ENCODE peak calls at places on chromosome 5, in eight cellular contexts. S is effector memory CD4-positive, alpha-beta T cell; Z is anterior cingulate cortex; M is T-helper 2 cell; R is HS-5; L is NCI-H510A treated with DMSO at 0.1 percent for 48 hours; D is ELR; A is GM04504. J is an unnamed sample.
A peak's percentile ranks its signal among the peaks of the same experiment; 100 is the strongest.

GRCh38 chr5:134506054-134507039 is 19.1 kb upstream of the JADE2 start:
- DNase-seq in M (no peak), L (peak; percentile 61), Z (no peak), R (no peak), S (no peak), A (no peak), D (peak; percentile 43), J (no peak)

GRCh38 chr5:124059200-124059599 is 547.2 kb downstream of the CSNK1G3 start:
- DNase-seq in M (no peak), D (no peak), Z (no peak), S (no peak), L (no peak), R (peak; percentile 15), A (no peak), J (no peak)

GRCh38 chr5:68565427-68565826 is 349.9 kb downstream of the PIK3R1 start:
- DNase-seq in M (no peak), A (no peak), L (no peak), D (no peak), R (no peak), S (no peak), Z (no peak), J (no peak)

GRCh38 chr5:176548967-176549444 is at the start of gene CDHR2:
- DNase-seq in L (no peak), M (no peak), R (no peak), D (no peak), A (no peak), S (no peak), Z (no peak), J (no peak)

GRCh38 chr5:180591249-180591887 is at the start of gene SCGB3A1:
- DNase-seq in L (no peak), A (no peak), M (no peak), S (no peak), R (no peak), Z (no peak), D (no peak), J (no peak)

GRCh38 chr5:79436821-79437220 is 77.1 kb downstream of the HOMER1 start:
- DNase-seq in A (no peak), D (peak; percentile 54), M (no peak), R (peak; percentile 5), Z (no peak), L (no peak), S (no peak), J (no peak)

GRCh38 chr5:116063950-116064349 is 20.9 kb upstream of the COMMD10 start:
- DNase-seq in D (peak; percentile 14), S (no peak), M (no peak), A (no peak), R (no peak), Z (no peak), L (no peak), J (no peak)

GRCh38 chr5:180090098-180090768 is 18.7 kb upstream of the RNF130 start:
- DNase-seq in Z (no peak), R (no peak), M (peak; percentile 70), D (peak; percentile 52), L (no peak), A (peak; percentile 36), S (peak; percentile 59), J (no peak)

GRCh38 chr5:143679777-143680176 is 132.2 kb upstream of the HMHB1 start:
- DNase-seq in M (no peak), R (peak; percentile 30), S (no peak), D (peak; percentile 74), L (no peak), Z (no peak), A (no peak), J (no peak)

GRCh38 chr5:55897905-55898304 is 46.7 kb downstream of the IL31RA start:
- DNase-seq in S (no peak), R (peak; percentile 93), Z (no peak), M (no peak), A (peak; percentile 97), L (no peak), D (peak; percentile 59), J (no peak)

GRCh38 chr5:178238313-178238635 is 5.7 kb upstream of the PHYKPL start:
- DNase-seq in Z (no peak), L (no peak), A (no peak), M (no peak), S (no peak), D (no peak), R (no peak), J (no peak)

GRCh38 chr5:39355324-39355723 is 9.0 kb downstream of the C9 start:
- DNase-seq in Z (no peak), D (peak; percentile 41), L (no peak), R (no peak), M (no peak), A (no peak), S (no peak), J (no peak)

GRCh38 chr5:31270396-31270795 is 76.9 kb downstream of the CDH6 start:
- DNase-seq in M (no peak), R (no peak), A (no peak), D (peak; percentile 29), L (peak; percentile 24), Z (no peak), S (no peak), J (no peak)

GRCh38 chr5:127664082-127664481 is 15.2 kb downstream of the CTXN3 start:
- DNase-seq in L (no peak), S (no peak), M (no peak), R (no peak), Z (no peak), A (no peak), D (no peak), J (no peak)

GRCh38 chr5:108238936-108239887 is 142.7 kb downstream of the FBXL17 start:
- DNase-seq in R (no peak), Z (no peak), S (no peak), D (no peak), A (no peak), M (no peak), L (no peak), J (peak; percentile 1)

GRCh38 chr5:135356522-135357318 is 42.3 kb downstream of the MACROH2A1 start:
- DNase-seq in D (no peak), R (no peak), M (no peak), A (peak; percentile 46), S (no peak), L (no peak), Z (no peak), J (no peak)

GRCh38 chr5:4255441-4255840 is 659.8 kb downstream of the IRX1 start:
- DNase-seq in S (no peak), M (no peak), Z (no peak), D (no peak), R (no peak), L (no peak), A (no peak), J (no peak)

GRCh38 chr5:146813748-146814147 is 64.8 kb downstream of the PPP2R2B start:
- DNase-seq in D (no peak), R (no peak), Z (no peak), A (no peak), L (no peak), M (no peak), S (no peak), J (no peak)

GRCh38 chr5:164360589-164360988 is 855.2 kb downstream of the MAT2B start:
- DNase-seq in A (no peak), M (no peak), D (peak; percentile 31), S (no peak), R (no peak), L (no peak), Z (no peak), J (no peak)

GRCh38 chr5:175642998-175643397 is 14.9 kb upstream of the HRH2 start:
- DNase-seq in M (no peak), R (no peak), S (no peak), D (no peak), Z (no peak), L (no peak), A (no peak), J (no peak)

GRCh38 chr5:56200856-56201638 is 32.1 kb downstream of the ANKRD55 start:
- DNase-seq in M (peak; percentile 38), S (peak; percentile 9), A (peak; percentile 46), R (peak; percentile 53), Z (no peak), D (peak; percentile 86), L (peak; percentile 69), J (peak; percentile 17)

GRCh38 chr5:154370730-154371334 is 75.0 kb upstream of the SAP30L start:
- DNase-seq in M (no peak), R (no peak), Z (no peak), L (no peak), A (no peak), S (no peak), D (no peak), J (no peak)

GRCh38 chr5:145936401-145937131 is at the start of gene SH3RF2:
- DNase-seq in M (peak; percentile 4), R (no peak), L (peak; percentile 47), A (no peak), Z (no peak), S (no peak), D (peak; percentile 89), J (no peak)

GRCh38 chr5:134552301-134552700 is 26.8 kb downstream of the JADE2 start:
- DNase-seq in S (no peak), A (no peak), M (no peak), Z (no peak), L (no peak), D (peak; percentile 95), R (peak; percentile 93), J (no peak)

GRCh38 chr5:79759436-79759835 is 69.8 kb downstream of the CMYA5 start:
- DNase-seq in S (no peak), M (no peak), D (peak; percentile 58), R (peak; percentile 41), A (peak; percentile 77), L (no peak), Z (no peak), J (no peak)

GRCh38 chr5:134494780-134495179 is 30.7 kb upstream of the JADE2 start:
- DNase-seq in L (no peak), M (no peak), S (no peak), A (no peak), D (no peak), Z (no peak), R (no peak), J (no peak)

GRCh38 chr5:83476470-83476817 is 4.9 kb downstream of the VCAN start:
- DNase-seq in L (no peak), D (no peak), A (no peak), M (no peak), Z (no peak), R (no peak), S (no peak), J (no peak)

GRCh38 chr5:73909474-73909873 is 283.5 kb downstream of the ARHGEF28 start:
- DNase-seq in Z (no peak), R (no peak), A (no peak), D (no peak), L (no peak), S (no peak), M (no peak), J (no peak)

GRCh38 chr5:116759860-116760644 is 185.4 kb upstream of the SEMA6A start:
- DNase-seq in Z (no peak), A (no peak), M (no peak), L (no peak), S (no peak), D (no peak), R (no peak), J (no peak)

GRCh38 chr5:55578771-55579170 is 44.0 kb upstream of the PLPP1 start:
- DNase-seq in S (no peak), A (no peak), R (no peak), D (no peak), M (no peak), L (no peak), Z (no peak), J (no peak)

GRCh38 chr5:54570923-54571322 is 53.4 kb downstream of the SNX18 start:
- DNase-seq in Z (no peak), R (no peak), D (no peak), S (no peak), A (no peak), M (no peak), L (no peak), J (no peak)

GRCh38 chr5:150615141-150615699 is 25.2 kb upstream of the SYNPO start:
- DNase-seq in S (no peak), L (no peak), M (no peak), A (no peak), R (no peak), D (no peak), Z (no peak), J (no peak)

J was measured in keratinocyte.